ENCODE peak calls at places on chromosomes 16 and 17, in nine cellular contexts. One of them, this sample, is unnamed.
A peak's percentile ranks its signal among the peaks of the same experiment; 100 is the strongest.

GRCh38 chr16:17173134-17173729 is 297.5 kb downstream of the XYLT1 start:
- DNase-seq in stomach: peak; percentile 41
- DNase-seq in C1 segment of cervical spinal cord: peak; percentile 12
- DNase-seq in psoas muscle: no peak
- DNase-seq in body of pancreas: peak; percentile 15
- DNase-seq in T follicular helper cell: no peak
- DNase-seq in stimulated activated CD4-positive, alpha-beta T cell treated with anti-CD3 and anti-CD28 coated beads, Interleukin-1b, Interleukin-23, amount 100 ng/mL, for 1 hour: no peak
- DNase-seq in H54: no peak
- DNase-seq in glutamatergic neuron: no peak
- DNase-seq in this sample: peak; percentile 18

GRCh38 chr17:16453493-16453851 is 38.1 kb downstream of the TRPV2 start:
- DNase-seq in stomach: no peak
- DNase-seq in C1 segment of cervical spinal cord: no peak
- DNase-seq in psoas muscle: no peak
- DNase-seq in body of pancreas: no peak
- DNase-seq in T follicular helper cell: no peak
- DNase-seq in stimulated activated CD4-positive, alpha-beta T cell treated with anti-CD3 and anti-CD28 coated beads, Interleukin-1b, Interleukin-23, amount 100 ng/mL, for 1 hour: no peak
- DNase-seq in H54: no peak
- DNase-seq in glutamatergic neuron: no peak
- DNase-seq in this sample: no peak

GRCh38 chr17:63478814-63479494 is 2.1 kb downstream of the ACE start:
- DNase-seq in stomach: peak; percentile 88
- DNase-seq in C1 segment of cervical spinal cord: peak; percentile 20
- DNase-seq in psoas muscle: peak; percentile 86
- DNase-seq in body of pancreas: peak; percentile 88
- DNase-seq in T follicular helper cell: peak; percentile 73
- DNase-seq in stimulated activated CD4-positive, alpha-beta T cell treated with anti-CD3 and anti-CD28 coated beads, Interleukin-1b, Interleukin-23, amount 100 ng/mL, for 1 hour: peak; percentile 60
- DNase-seq in H54: peak; percentile 100
- DNase-seq in glutamatergic neuron: peak; percentile 84
- DNase-seq in this sample: peak; percentile 43

GRCh38 chr16:69633375-69633774 is 67.6 kb downstream of the NFAT5 start:
- DNase-seq in stomach: no peak
- DNase-seq in C1 segment of cervical spinal cord: no peak
- DNase-seq in psoas muscle: no peak
- DNase-seq in body of pancreas: no peak
- DNase-seq in T follicular helper cell: no peak
- DNase-seq in stimulated activated CD4-positive, alpha-beta T cell treated with anti-CD3 and anti-CD28 coated beads, Interleukin-1b, Interleukin-23, amount 100 ng/mL, for 1 hour: no peak
- DNase-seq in H54: no peak
- DNase-seq in glutamatergic neuron: no peak
- DNase-seq in this sample: no peak

GRCh38 chr17:67689534-67690177 is 28.1 kb upstream of the NOL11 start:
- DNase-seq in stomach: peak; percentile 44
- DNase-seq in C1 segment of cervical spinal cord: no peak
- DNase-seq in psoas muscle: no peak
- DNase-seq in body of pancreas: peak; percentile 62
- DNase-seq in T follicular helper cell: peak; percentile 29
- DNase-seq in stimulated activated CD4-positive, alpha-beta T cell treated with anti-CD3 and anti-CD28 coated beads, Interleukin-1b, Interleukin-23, amount 100 ng/mL, for 1 hour: peak; percentile 20
- DNase-seq in H54: peak; percentile 52
- DNase-seq in glutamatergic neuron: peak; percentile 23
- DNase-seq in this sample: peak; percentile 89

GRCh38 chr17:75340636-75341035 is 51.4 kb upstream of the SLC25A19 start:
- DNase-seq in stomach: no peak
- DNase-seq in C1 segment of cervical spinal cord: no peak
- DNase-seq in psoas muscle: no peak
- DNase-seq in body of pancreas: no peak
- DNase-seq in T follicular helper cell: no peak
- DNase-seq in stimulated activated CD4-positive, alpha-beta T cell treated with anti-CD3 and anti-CD28 coated beads, Interleukin-1b, Interleukin-23, amount 100 ng/mL, for 1 hour: no peak
- DNase-seq in H54: no peak
- DNase-seq in glutamatergic neuron: no peak
- DNase-seq in this sample: no peak

GRCh38 chr17:74599023-74599399 is 6.9 kb upstream of the CD300LD start:
- DNase-seq in stomach: no peak
- DNase-seq in C1 segment of cervical spinal cord: no peak
- DNase-seq in psoas muscle: no peak
- DNase-seq in body of pancreas: no peak
- DNase-seq in T follicular helper cell: no peak
- DNase-seq in stimulated activated CD4-positive, alpha-beta T cell treated with anti-CD3 and anti-CD28 coated beads, Interleukin-1b, Interleukin-23, amount 100 ng/mL, for 1 hour: no peak
- DNase-seq in H54: no peak
- DNase-seq in glutamatergic neuron: no peak
- DNase-seq in this sample: no peak

GRCh38 chr17:5585814-5586558 is 1.7 kb upstream of the NLRP1 start:
- DNase-seq in stomach: no peak
- DNase-seq in C1 segment of cervical spinal cord: no peak
- DNase-seq in psoas muscle: no peak
- DNase-seq in body of pancreas: no peak
- DNase-seq in T follicular helper cell: no peak
- DNase-seq in stimulated activated CD4-positive, alpha-beta T cell treated with anti-CD3 and anti-CD28 coated beads, Interleukin-1b, Interleukin-23, amount 100 ng/mL, for 1 hour: no peak
- DNase-seq in H54: no peak
- DNase-seq in glutamatergic neuron: no peak
- DNase-seq in this sample: no peak

GRCh38 chr16:13808075-13808474 is 111.9 kb upstream of the ERCC4 start:
- DNase-seq in stomach: no peak
- DNase-seq in C1 segment of cervical spinal cord: no peak
- DNase-seq in psoas muscle: no peak
- DNase-seq in body of pancreas: no peak
- DNase-seq in T follicular helper cell: no peak
- DNase-seq in stimulated activated CD4-positive, alpha-beta T cell treated with anti-CD3 and anti-CD28 coated beads, Interleukin-1b, Interleukin-23, amount 100 ng/mL, for 1 hour: no peak
- DNase-seq in H54: no peak
- DNase-seq in glutamatergic neuron: no peak
- DNase-seq in this sample: no peak

GRCh38 chr17:61416211-61416539 is 16.5 kb downstream of the TBX2 start:
- DNase-seq in stomach: no peak
- DNase-seq in C1 segment of cervical spinal cord: no peak
- DNase-seq in psoas muscle: no peak
- DNase-seq in body of pancreas: no peak
- DNase-seq in T follicular helper cell: no peak
- DNase-seq in stimulated activated CD4-positive, alpha-beta T cell treated with anti-CD3 and anti-CD28 coated beads, Interleukin-1b, Interleukin-23, amount 100 ng/mL, for 1 hour: no peak
- DNase-seq in H54: no peak
- DNase-seq in glutamatergic neuron: no peak
- DNase-seq in this sample: no peak

GRCh38 chr17:28717578-28718316 is at the start of gene RAB34:
- DNase-seq in stomach: peak; percentile 47
- DNase-seq in C1 segment of cervical spinal cord: peak; percentile 37
- DNase-seq in psoas muscle: peak; percentile 80
- DNase-seq in body of pancreas: peak; percentile 31
- DNase-seq in T follicular helper cell: no peak
- DNase-seq in stimulated activated CD4-positive, alpha-beta T cell treated with anti-CD3 and anti-CD28 coated beads, Interleukin-1b, Interleukin-23, amount 100 ng/mL, for 1 hour: no peak
- DNase-seq in H54: peak; percentile 88
- DNase-seq in glutamatergic neuron: peak; percentile 83
- DNase-seq in this sample: peak; percentile 54

GRCh38 chr16:1831537-1832075 is 4.6 kb downstream of the FAHD1 start:
- DNase-seq in stomach: no peak
- DNase-seq in C1 segment of cervical spinal cord: no peak
- DNase-seq in psoas muscle: no peak
- DNase-seq in body of pancreas: no peak
- DNase-seq in T follicular helper cell: no peak
- DNase-seq in stimulated activated CD4-positive, alpha-beta T cell treated with anti-CD3 and anti-CD28 coated beads, Interleukin-1b, Interleukin-23, amount 100 ng/mL, for 1 hour: no peak
- DNase-seq in H54: no peak
- DNase-seq in glutamatergic neuron: no peak
- DNase-seq in this sample: no peak

GRCh38 chr16:2686912-2687507 is 4.7 kb downstream of the KCTD5 start:
- DNase-seq in stomach: peak; percentile 45
- DNase-seq in C1 segment of cervical spinal cord: peak; percentile 9
- DNase-seq in psoas muscle: peak; percentile 61
- DNase-seq in body of pancreas: peak; percentile 14
- DNase-seq in T follicular helper cell: no peak
- DNase-seq in stimulated activated CD4-positive, alpha-beta T cell treated with anti-CD3 and anti-CD28 coated beads, Interleukin-1b, Interleukin-23, amount 100 ng/mL, for 1 hour: no peak
- DNase-seq in H54: no peak
- DNase-seq in glutamatergic neuron: no peak
- DNase-seq in this sample: no peak

GRCh38 chr16:6665126-6665525 is 667.5 kb upstream of the RBFOX1 start:
- DNase-seq in stomach: no peak
- DNase-seq in C1 segment of cervical spinal cord: no peak
- DNase-seq in psoas muscle: no peak
- DNase-seq in body of pancreas: no peak
- DNase-seq in T follicular helper cell: no peak
- DNase-seq in stimulated activated CD4-positive, alpha-beta T cell treated with anti-CD3 and anti-CD28 coated beads, Interleukin-1b, Interleukin-23, amount 100 ng/mL, for 1 hour: no peak
- DNase-seq in H54: no peak
- DNase-seq in glutamatergic neuron: no peak
- DNase-seq in this sample: no peak

GRCh38 chr17:81901167-81902022 is 643 bp upstream of the NPB start:
- DNase-seq in stomach: no peak
- DNase-seq in C1 segment of cervical spinal cord: no peak
- DNase-seq in psoas muscle: no peak
- DNase-seq in body of pancreas: no peak
- DNase-seq in T follicular helper cell: no peak
- DNase-seq in stimulated activated CD4-positive, alpha-beta T cell treated with anti-CD3 and anti-CD28 coated beads, Interleukin-1b, Interleukin-23, amount 100 ng/mL, for 1 hour: no peak
- DNase-seq in H54: no peak
- DNase-seq in glutamatergic neuron: no peak
- DNase-seq in this sample: no peak

GRCh38 chr17:76544123-76544915 is 4.5 kb downstream of the PRCD start:
- DNase-seq in stomach: no peak
- DNase-seq in C1 segment of cervical spinal cord: peak; percentile 88
- DNase-seq in psoas muscle: no peak
- DNase-seq in body of pancreas: no peak
- DNase-seq in T follicular helper cell: no peak
- DNase-seq in stimulated activated CD4-positive, alpha-beta T cell treated with anti-CD3 and anti-CD28 coated beads, Interleukin-1b, Interleukin-23, amount 100 ng/mL, for 1 hour: no peak
- DNase-seq in H54: no peak
- DNase-seq in glutamatergic neuron: peak; percentile 63
- DNase-seq in this sample: no peak

GRCh38 chr17:28702752-28703150 is 8.9 kb downstream of the PROCA1 start:
- DNase-seq in stomach: no peak
- DNase-seq in C1 segment of cervical spinal cord: no peak
- DNase-seq in psoas muscle: no peak
- DNase-seq in body of pancreas: no peak
- DNase-seq in T follicular helper cell: no peak
- DNase-seq in stimulated activated CD4-positive, alpha-beta T cell treated with anti-CD3 and anti-CD28 coated beads, Interleukin-1b, Interleukin-23, amount 100 ng/mL, for 1 hour: no peak
- DNase-seq in H54: no peak
- DNase-seq in glutamatergic neuron: no peak
- DNase-seq in this sample: no peak

GRCh38 chr17:33494156-33494555 is 201.1 kb upstream of the ASIC2 start:
- DNase-seq in stomach: no peak
- DNase-seq in C1 segment of cervical spinal cord: no peak
- DNase-seq in psoas muscle: no peak
- DNase-seq in body of pancreas: no peak
- DNase-seq in T follicular helper cell: no peak
- DNase-seq in stimulated activated CD4-positive, alpha-beta T cell treated with anti-CD3 and anti-CD28 coated beads, Interleukin-1b, Interleukin-23, amount 100 ng/mL, for 1 hour: no peak
- DNase-seq in H54: no peak
- DNase-seq in glutamatergic neuron: no peak
- DNase-seq in this sample: no peak

GRCh38 chr17:82384051-82384729 is 12.6 kb downstream of the UTS2R start:
- DNase-seq in stomach: no peak
- DNase-seq in C1 segment of cervical spinal cord: no peak
- DNase-seq in psoas muscle: no peak
- DNase-seq in body of pancreas: no peak
- DNase-seq in T follicular helper cell: no peak
- DNase-seq in stimulated activated CD4-positive, alpha-beta T cell treated with anti-CD3 and anti-CD28 coated beads, Interleukin-1b, Interleukin-23, amount 100 ng/mL, for 1 hour: no peak
- DNase-seq in H54: no peak
- DNase-seq in glutamatergic neuron: no peak
- DNase-seq in this sample: no peak

GRCh38 chr17:28573966-28574480 is 2.7 kb downstream of the ALDOC start:
- DNase-seq in stomach: no peak
- DNase-seq in C1 segment of cervical spinal cord: no peak
- DNase-seq in psoas muscle: no peak
- DNase-seq in body of pancreas: no peak
- DNase-seq in T follicular helper cell: no peak
- DNase-seq in stimulated activated CD4-positive, alpha-beta T cell treated with anti-CD3 and anti-CD28 coated beads, Interleukin-1b, Interleukin-23, amount 100 ng/mL, for 1 hour: no peak
- DNase-seq in H54: no peak
- DNase-seq in glutamatergic neuron: no peak
- DNase-seq in this sample: no peak

GRCh38 chr17:32970281-32970680 is 21.4 kb upstream of the SPACA3 start:
- DNase-seq in stomach: no peak
- DNase-seq in C1 segment of cervical spinal cord: no peak
- DNase-seq in psoas muscle: no peak
- DNase-seq in body of pancreas: peak; percentile 34
- DNase-seq in T follicular helper cell: no peak
- DNase-seq in stimulated activated CD4-positive, alpha-beta T cell treated with anti-CD3 and anti-CD28 coated beads, Interleukin-1b, Interleukin-23, amount 100 ng/mL, for 1 hour: no peak
- DNase-seq in H54: no peak
- DNase-seq in glutamatergic neuron: no peak
- DNase-seq in this sample: no peak

GRCh38 chr16:88948781-88949490 is 28.1 kb downstream of the CBFA2T3 start:
- DNase-seq in stomach: no peak
- DNase-seq in C1 segment of cervical spinal cord: no peak
- DNase-seq in psoas muscle: no peak
- DNase-seq in body of pancreas: no peak
- DNase-seq in T follicular helper cell: no peak
- DNase-seq in stimulated activated CD4-positive, alpha-beta T cell treated with anti-CD3 and anti-CD28 coated beads, Interleukin-1b, Interleukin-23, amount 100 ng/mL, for 1 hour: no peak
- DNase-seq in H54: no peak
- DNase-seq in glutamatergic neuron: no peak
- DNase-seq in this sample: no peak

GRCh38 chr17:17440938-17441730 is 35.7 kb upstream of the MED9 start:
- DNase-seq in stomach: no peak
- DNase-seq in C1 segment of cervical spinal cord: no peak
- DNase-seq in psoas muscle: no peak
- DNase-seq in body of pancreas: no peak
- DNase-seq in T follicular helper cell: no peak
- DNase-seq in stimulated activated CD4-positive, alpha-beta T cell treated with anti-CD3 and anti-CD28 coated beads, Interleukin-1b, Interleukin-23, amount 100 ng/mL, for 1 hour: no peak
- DNase-seq in H54: no peak
- DNase-seq in glutamatergic neuron: no peak
- DNase-seq in this sample: no peak

GRCh38 chr17:8963665-8964258 is 1.7 kb downstream of the PIK3R5 start:
- DNase-seq in stomach: no peak
- DNase-seq in C1 segment of cervical spinal cord: no peak
- DNase-seq in psoas muscle: no peak
- DNase-seq in body of pancreas: no peak
- DNase-seq in T follicular helper cell: no peak
- DNase-seq in stimulated activated CD4-positive, alpha-beta T cell treated with anti-CD3 and anti-CD28 coated beads, Interleukin-1b, Interleukin-23, amount 100 ng/mL, for 1 hour: no peak
- DNase-seq in H54: no peak
- DNase-seq in glutamatergic neuron: no peak
- DNase-seq in this sample: no peak

This sample was measured in tibial nerve.